ENCODE peak calls at places on chromosomes 12 and 14, in eight cellular contexts. F is NCI-H748 treated with DMSO at 0.1 percent for 48 hours; R is NB4; H is amniotic stem cell; K is AG08395; Z is HEK293T; I is D341Med; P is stimulated activated CD8-positive, alpha-beta memory T cell treated with anti-CD3 and anti-CD28 coated beads, Interleukin-4, amount 100 ng/mL, for 24 hours. G is an unnamed sample.

GRCh38 chr12:114238808-114239207 is 167.1 kb downstream of the TBX5 start:
- DNase-seq in K (no peak), Z (no peak), R (no peak), P (no peak), I (no peak), H (no peak), F (no peak), G (no peak)

GRCh38 chr14:64591809-64592208 is 42.0 kb downstream of the PPP1R36 start:
- DNase-seq in Z (no peak), P (no peak), H (no peak), K (no peak), I (no peak), R (no peak), F (no peak), G (no peak)

GRCh38 chr12:56202838-56203237 is 13.6 kb upstream of the SMARCC2 start:
- DNase-seq in F (no peak), H (no peak), R (no peak), I (no peak), P (no peak), Z (no peak), K (no peak), G (no peak)

GRCh38 chr12:46825526-46826414 is at the start of gene SLC38A4:
- DNase-seq in Z (peak), R (no peak), P (no peak), H (peak), K (peak), I (peak), F (no peak), G (no peak)

GRCh38 chr14:90136904-90137303 is 75.1 kb downstream of the KCNK13 start:
- DNase-seq in H (no peak), Z (no peak), K (no peak), R (no peak), I (no peak), P (no peak), F (no peak), G (no peak)

GRCh38 chr12:92546826-92547348 is 155.9 kb upstream of the PLEKHG7 start:
- DNase-seq in F (peak), H (no peak), P (no peak), Z (no peak), I (no peak), K (no peak), R (no peak), G (peak)

GRCh38 chr12:68001486-68002466 is 12.5 kb downstream of the IFNG-AS1 start:
- DNase-seq in P (no peak), F (no peak), Z (peak), H (no peak), K (peak), I (peak), R (peak), G (no peak)

GRCh38 chr12:19856389-19856788 is 417.1 kb downstream of the AEBP2 start:
- DNase-seq in R (no peak), H (no peak), K (peak), I (no peak), F (no peak), P (no peak), Z (no peak), G (no peak)

GRCh38 chr14:67820428-67820881 is 876 bp downstream of the RAD51B start:
- DNase-seq in Z (peak), K (peak), I (no peak), F (peak), P (no peak), R (peak), H (no peak), G (no peak)

GRCh38 chr12:67394600-67394999 is 125.4 kb downstream of the CAND1 start:
- DNase-seq in H (no peak), I (no peak), Z (peak), R (no peak), F (no peak), K (peak), P (no peak), G (no peak)

GRCh38 chr12:50642035-50642451 is 121.9 kb upstream of the ATF1 start:
- DNase-seq in Z (no peak), I (no peak), K (no peak), H (no peak), P (no peak), F (no peak), R (no peak), G (no peak)

GRCh38 chr12:120972870-120973543 is 5.3 kb upstream of the HNF1A start:
- DNase-seq in R (no peak), F (no peak), Z (no peak), H (no peak), P (no peak), I (no peak), K (no peak), G (no peak)

GRCh38 chr12:101839324-101840283 is 8.8 kb upstream of the GNPTAB start:
- DNase-seq in I (peak), P (peak), R (peak), F (peak), Z (peak), H (no peak), K (peak), G (peak)

GRCh38 chr12:30450872-30451271 is 244.8 kb downstream of the IPO8 start:
- DNase-seq in H (no peak), R (peak), I (no peak), Z (no peak), K (no peak), P (no peak), F (peak), G (no peak)

GRCh38 chr12:87847147-87847546 is 182.1 kb downstream of the C12orf50 start:
- DNase-seq in K (no peak), Z (no peak), R (no peak), F (peak), P (no peak), I (no peak), H (no peak), G (peak)

GRCh38 chr12:127025545-127025944 is 1241.4 kb upstream of the TMEM132C start:
- DNase-seq in Z (no peak), R (no peak), F (no peak), I (no peak), K (no peak), P (no peak), H (no peak), G (no peak)

GRCh38 chr12:24373004-24373403 is 423.5 kb upstream of the SOX5 start:
- DNase-seq in I (no peak), P (no peak), R (no peak), Z (no peak), F (no peak), H (no peak), K (no peak), G (no peak)

GRCh38 chr14:22598896-22599244 is 770 bp downstream of the ABHD4 start:
- DNase-seq in K (peak), H (no peak), Z (peak), I (no peak), P (no peak), R (no peak), F (peak), G (peak)

GRCh38 chr14:51473808-51474207 is 177.9 kb upstream of the FRMD6 start:
- DNase-seq in H (no peak), I (no peak), K (peak), Z (no peak), R (no peak), P (no peak), F (no peak), G (no peak)

GRCh38 chr12:50032516-50033316 is 7.4 kb upstream of the RACGAP1 start:
- DNase-seq in K (no peak), H (no peak), Z (no peak), P (no peak), R (no peak), F (no peak), I (peak), G (no peak)